ENCODE peak calls at places on chromosomes 11 and 22, in eight cellular contexts. L, X, P, J, Z, Y, A and K are unnamed samples.

GRCh38 chr22:41856484-41856883 is 23.6 kb downstream of the SREBF2 start:
- DNase-seq in J (no peak), P (no peak), A (no peak), L (no peak), Y (no peak), Z (no peak), X (no peak), K (no peak)

GRCh38 chr22:46023558-46023981 is 46.6 kb upstream of the WNT7B start:
- DNase-seq in J (no peak), L (no peak), Y (no peak), Z (peak; percentile 61), X (peak; percentile 9), A (peak; percentile 90), P (no peak), K (peak; percentile 3)

GRCh38 chr11:99325807-99326206 is 305.1 kb downstream of the CNTN5 start:
- DNase-seq in A (no peak), P (no peak), J (no peak), X (no peak), Z (no peak), Y (no peak), L (no peak), K (no peak)

GRCh38 chr11:32550207-32550606 is 33.4 kb upstream of the EIF3M start:
- DNase-seq in X (no peak), L (no peak), Z (no peak), J (no peak), P (no peak), A (no peak), Y (no peak), K (no peak)

GRCh38 chr22:38298312-38299000 is 18.8 kb downstream of the CSNK1E start:
- DNase-seq in A (no peak), X (no peak), P (no peak), L (no peak), Z (no peak), J (no peak), Y (no peak), K (no peak)

GRCh38 chr11:42555197-42555596 is 756.6 kb upstream of the API5 start:
- DNase-seq in X (no peak), J (no peak), Y (no peak), P (no peak), A (no peak), Z (no peak), L (no peak), K (no peak)

GRCh38 chr11:118304227-118304808 is at the start of gene CD3E:
- DNase-seq in P (peak; percentile 47), X (no peak), A (no peak), L (no peak), J (no peak), Z (no peak), Y (no peak), K (no peak)

GRCh38 chr11:67366546-67366945 is 6.9 kb downstream of the CLCF1 start:
- DNase-seq in P (no peak), X (no peak), Z (no peak), Y (no peak), A (peak; percentile 88), J (no peak), L (no peak), K (no peak)

GRCh38 chr11:67357831-67358555 is 4.6 kb upstream of the POLD4 start:
- DNase-seq in X (peak; percentile 47), Z (no peak), L (no peak), Y (no peak), J (no peak), P (no peak), A (no peak), K (no peak)

GRCh38 chr11:121418625-121419114 is 33.4 kb upstream of the SORL1 start:
- DNase-seq in P (peak; percentile 52), Z (no peak), A (no peak), X (no peak), L (no peak), J (peak; percentile 52), Y (no peak), K (peak; percentile 72)

GRCh38 chr22:27099896-27100295 is 442.5 kb downstream of the MIAT start:
- DNase-seq in Y (no peak), A (no peak), J (no peak), L (no peak), X (no peak), Z (no peak), P (no peak), K (no peak)

GRCh38 chr11:119509969-119510401 is 87.0 kb upstream of the THY1 start:
- DNase-seq in X (peak; percentile 26), A (no peak), Z (no peak), L (no peak), P (no peak), J (no peak), Y (no peak), K (no peak)

GRCh38 chr11:124745835-124746620 is 6.0 kb downstream of the VSIG2 start:
- DNase-seq in P (no peak), Y (peak; percentile 76), L (no peak), X (peak; percentile 44), Z (no peak), A (no peak), J (no peak), K (no peak)

GRCh38 chr11:98107736-98108135 is 913.0 kb upstream of the CNTN5 start:
- DNase-seq in J (peak; percentile 20), A (no peak), X (no peak), Y (no peak), P (no peak), L (no peak), Z (no peak), K (no peak)

GRCh38 chr11:69449320-69450063 is 32.0 kb upstream of the LINC01488 start:
- DNase-seq in P (no peak), Y (no peak), J (peak; percentile 85), L (no peak), A (peak; percentile 65), Z (peak; percentile 87), X (peak; percentile 47), K (peak; percentile 78)

GRCh38 chr22:39135092-39135896 is 17.2 kb downstream of the CBX7 start:
- DNase-seq in Z (no peak), A (no peak), L (no peak), X (peak; percentile 28), J (peak; percentile 47), P (no peak), Y (peak; percentile 90), K (no peak)

GRCh38 chr11:6742260-6742659 is 29.5 kb downstream of the OR2AG2 start:
- DNase-seq in J (no peak), X (no peak), Z (no peak), Y (no peak), L (no peak), P (no peak), A (no peak), K (no peak)

GRCh38 chr11:134330611-134331564 is 900 bp upstream of the GLB1L2 start:
- DNase-seq in L (no peak), J (no peak), P (no peak), X (no peak), Y (no peak), Z (peak; percentile 66), A (no peak), K (no peak)

GRCh38 chr11:134332782-134333181 is 994 bp downstream of the GLB1L2 start:
- DNase-seq in Y (no peak), L (no peak), P (no peak), Z (no peak), A (no peak), X (no peak), J (no peak), K (no peak)

GRCh38 chr11:134332189-134332631 is 422 bp downstream of the GLB1L2 start:
- DNase-seq in Z (no peak), X (peak; percentile 37), P (peak; percentile 10), L (peak; percentile 35), A (peak; percentile 30), Y (peak; percentile 70), J (no peak), K (no peak)

GRCh38 chr11:134333312-134333711 is 1.5 kb downstream of the GLB1L2 start:
- DNase-seq in Y (no peak), Z (no peak), L (no peak), X (no peak), J (no peak), P (no peak), A (peak; percentile 31), K (no peak)

DNA sequence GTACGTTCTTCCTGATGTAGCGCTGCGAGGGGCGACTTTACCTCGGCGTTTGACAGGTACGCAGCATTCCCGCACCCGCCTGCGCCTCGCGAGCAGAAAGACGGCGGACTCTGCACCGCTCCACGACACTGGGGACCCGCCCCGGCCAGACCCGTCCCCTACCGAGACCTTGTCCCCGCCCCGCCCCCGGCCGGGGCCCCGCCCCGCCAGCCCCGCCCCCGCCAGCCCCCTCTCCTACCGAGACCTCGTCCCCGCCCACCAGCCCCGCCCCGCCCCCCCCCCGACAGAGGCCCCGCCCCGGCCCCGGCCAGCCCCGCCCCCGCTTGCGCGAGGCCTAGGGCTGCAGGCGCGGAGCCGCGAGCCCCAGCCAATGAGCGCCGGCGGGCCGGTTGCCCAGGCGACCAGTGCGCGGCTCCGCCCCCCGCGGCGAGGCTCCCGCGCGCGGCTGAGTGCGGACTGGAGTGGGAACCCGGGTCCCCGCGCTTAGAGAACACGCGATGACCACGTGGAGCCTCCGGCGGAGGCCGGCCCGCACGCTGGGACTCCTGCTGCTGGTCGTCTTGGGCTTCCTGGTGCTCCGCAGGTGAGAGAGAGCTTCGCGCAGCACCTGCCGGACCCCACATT is at the start of gene GLB1L2:
- DNase-seq in Z (peak; percentile 85), Y (peak; percentile 86), J (peak; percentile 38), X (peak; percentile 85), A (peak; percentile 73), L (peak; percentile 75), P (peak; percentile 76), K (peak; percentile 79)
- H3K4me3 ChIP-seq in Z (peak within 1 kb of the TSS; percentile 56), Y (peak within 1 kb of the TSS; percentile 72), J (peak within 1 kb of the TSS; percentile 47), X (peak within 1 kb of the TSS; percentile 60), A (peak within 1 kb of the TSS; percentile 45), L (peak within 1 kb of the TSS; percentile 88), P (peak within 1 kb of the TSS; percentile 64), K (peak within 1 kb of the TSS; percentile 63)

DNA sequence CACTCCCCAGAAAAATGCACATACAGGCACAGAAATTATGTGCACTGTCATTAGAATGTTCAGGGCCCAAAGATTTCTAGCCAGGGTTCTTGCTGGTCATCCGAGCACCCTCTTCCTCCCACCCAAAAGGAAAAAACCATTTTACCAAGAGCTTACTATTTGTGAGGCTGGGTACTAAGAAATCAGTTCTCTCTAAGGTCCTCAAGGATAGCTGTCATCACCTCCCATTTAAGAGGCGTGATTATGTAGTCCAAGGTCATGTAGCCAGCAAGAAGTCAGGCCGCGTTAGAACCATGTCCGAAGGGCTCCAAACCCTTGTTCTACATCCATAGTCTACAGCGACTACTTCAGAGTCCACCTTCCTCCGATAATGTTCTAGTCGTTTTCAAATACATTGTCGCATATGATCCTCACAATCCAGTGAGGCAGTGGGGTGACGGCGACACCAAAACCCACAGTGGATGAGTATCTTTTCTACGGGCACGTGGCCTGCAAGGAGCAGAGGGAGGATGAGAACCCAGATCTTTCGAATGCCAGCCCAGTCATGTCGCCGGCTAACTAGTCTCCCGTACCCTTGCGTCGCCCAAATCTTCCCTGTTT is 634 bp downstream of the TIMM8B start:
- DNase-seq in Z (no peak), J (no peak), L (no peak), Y (peak; percentile 50), P (no peak), X (no peak), A (peak; percentile 19), K (no peak)
- H3K27ac ChIP-seq in Z (peak overlapping the region; percentile 83), J (peak overlapping the region; percentile 94), L (no peak overlapping the region), Y (peak overlapping the region; percentile 79), P (peak overlapping the region; percentile 74), X (peak overlapping the region; percentile 69), A (peak overlapping the region; percentile 83), K (peak overlapping the region; percentile 83)

GRCh38 chr11:11944444-11944843 is 64.0 kb downstream of the DKK3 start:
- DNase-seq in Z (no peak), A (no peak), P (no peak), J (no peak), X (no peak), Y (no peak), L (no peak), K (no peak)
- H3K36me3 ChIP-seq in Z (peaks cover 44% of the 10 kb centered on the region), A (no peaks in the 10 kb centered on the region), P (peaks cover 52% of the 10 kb centered on the region), J (peaks cover 97% of the 10 kb centered on the region), X (no peaks in the 10 kb centered on the region), Y (no peaks in the 10 kb centered on the region), L (peaks cover 100% of the 10 kb centered on the region), K (peaks cover 93% of the 10 kb centered on the region)

GRCh38 chr11:10352911-10353550 is 48.2 kb downstream of the ADM start:
- DNase-seq in J (no peak), L (no peak), A (no peak), Y (no peak), P (no peak), X (no peak), Z (no peak), K (no peak)
- H3K4me3 ChIP-seq in J (no peak overlapping the region), L (no peak overlapping the region), A (no peak overlapping the region), Y (no peak overlapping the region), P (no peak overlapping the region), X (no peak overlapping the region), Z (no peak overlapping the region), K (no peak overlapping the region)